ENCODE peak calls at places on chromosomes 1 and 21, in six cellular contexts. L is neuronal stem cell, J is mesenchymal stem cell, O is IMR-90, C is H1, T is H9. S is an unnamed sample. For H3K79me1, the result is how much of the 10 kb centered on the place peaks cover.

GRCh38 chr1:2320760-2321159 is 70.6 kb downstream of the MORN1 start:
- DNase-seq in O (no peak), L (no peak), T (no peak), C (no peak), J (no peak), S (no peak)

GRCh38 chr1:72623299-72623708 is 341.0 kb upstream of the NEGR1 start:
- DNase-seq in C (no peak), L (peak), T (peak), O (peak), J (peak), S (peak)

GRCh38 chr21:34360488-34361241 is 3.1 kb upstream of the KCNE2 start:
- DNase-seq in L (no peak), J (no peak), T (no peak), O (no peak), C (no peak), S (no peak)

GRCh38 chr1:19469004-19469403 is 16.3 kb downstream of the CAPZB start:
- DNase-seq in J (no peak), C (no peak), L (no peak), O (no peak), T (no peak), S (no peak)

GRCh38 chr1:32716312-32717126 is 13.9 kb upstream of the SYNC start:
- DNase-seq in J (no peak), O (no peak), C (peak), L (peak), T (peak), S (peak)

GRCh38 chr1:23004112-23004511 is 11.5 kb downstream of the TEX46 start:
- DNase-seq in C (no peak), T (no peak), J (no peak), O (no peak), L (no peak), S (no peak)

GRCh38 chr1:6041432-6042062 is 4.1 kb upstream of the KCNAB2 start:
- DNase-seq in T (peak), L (no peak), O (no peak), J (no peak), C (no peak), S (peak)

GRCh38 chr1:247228133-247228532 is 27.7 kb upstream of the VN1R5 start:
- DNase-seq in O (peak), J (peak), C (no peak), T (no peak), L (no peak), S (no peak)

GRCh38 chr1:181216571-181216994 is 128.1 kb downstream of the IER5 start:
- DNase-seq in J (no peak), L (no peak), O (no peak), T (peak), C (no peak), S (peak)

GRCh38 chr1:71269823-71270222 is 189.0 kb upstream of the ZRANB2 start:
- DNase-seq in J (no peak), L (no peak), O (no peak), C (no peak), T (no peak), S (no peak)

GRCh38 chr1:99358771-99359170 is 94.5 kb downstream of the PLPPR4 start:
- DNase-seq in J (no peak), O (no peak), C (no peak), T (no peak), L (no peak), S (peak)

GRCh38 chr1:72526926-72527325 is 244.6 kb upstream of the NEGR1 start:
- DNase-seq in O (peak), C (no peak), J (no peak), T (no peak), L (no peak), S (no peak)

GRCh38 chr1:109548321-109549267 is at the start of gene GNAI3:
- DNase-seq in L (peak), C (peak), O (peak), T (peak), J (peak), S (peak)
- H2AFZ ChIP-seq in L (peak), C (no peak), O (peak), T (no peak), J (peak), S (peak)

GRCh38 chr1:54270543-54270942 is 70.6 kb downstream of the MRPL37 start:
- DNase-seq in J (no peak), T (no peak), C (no peak), L (no peak), O (no peak), S (no peak)
- H3K79me1 ChIP-seq in J (half or more), T (under half), C (under half), L (under half), O (under half), S (under half)

GRCh38 chr1:193451606-193452005 is 265.2 kb upstream of the B3GALT2 start:
- DNase-seq in J (no peak), L (no peak), C (no peak), T (no peak), O (no peak), S (peak)

GRCh38 chr1:193443886-193444285 is 257.5 kb upstream of the B3GALT2 start:
- DNase-seq in L (no peak), O (no peak), C (no peak), T (no peak), J (no peak), S (no peak)

GRCh38 chr1:193448682-193449461 is 262.5 kb upstream of the B3GALT2 start:
- DNase-seq in J (peak), O (no peak), C (no peak), T (no peak), L (no peak), S (no peak)
- H3K23ac ChIP-seq in J (no peak), O (no peak), C (no peak), T (no peak), L (no peak), S (no peak)

GRCh38 chr1:31614538-31615005 is 2.9 kb upstream of the HCRTR1 start:
- DNase-seq in C (no peak), T (no peak), J (no peak), L (no peak), O (no peak), S (no peak)
- H2AFZ ChIP-seq in C (peak), T (no peak), J (no peak), L (no peak), O (peak), S (no peak)

DNA sequence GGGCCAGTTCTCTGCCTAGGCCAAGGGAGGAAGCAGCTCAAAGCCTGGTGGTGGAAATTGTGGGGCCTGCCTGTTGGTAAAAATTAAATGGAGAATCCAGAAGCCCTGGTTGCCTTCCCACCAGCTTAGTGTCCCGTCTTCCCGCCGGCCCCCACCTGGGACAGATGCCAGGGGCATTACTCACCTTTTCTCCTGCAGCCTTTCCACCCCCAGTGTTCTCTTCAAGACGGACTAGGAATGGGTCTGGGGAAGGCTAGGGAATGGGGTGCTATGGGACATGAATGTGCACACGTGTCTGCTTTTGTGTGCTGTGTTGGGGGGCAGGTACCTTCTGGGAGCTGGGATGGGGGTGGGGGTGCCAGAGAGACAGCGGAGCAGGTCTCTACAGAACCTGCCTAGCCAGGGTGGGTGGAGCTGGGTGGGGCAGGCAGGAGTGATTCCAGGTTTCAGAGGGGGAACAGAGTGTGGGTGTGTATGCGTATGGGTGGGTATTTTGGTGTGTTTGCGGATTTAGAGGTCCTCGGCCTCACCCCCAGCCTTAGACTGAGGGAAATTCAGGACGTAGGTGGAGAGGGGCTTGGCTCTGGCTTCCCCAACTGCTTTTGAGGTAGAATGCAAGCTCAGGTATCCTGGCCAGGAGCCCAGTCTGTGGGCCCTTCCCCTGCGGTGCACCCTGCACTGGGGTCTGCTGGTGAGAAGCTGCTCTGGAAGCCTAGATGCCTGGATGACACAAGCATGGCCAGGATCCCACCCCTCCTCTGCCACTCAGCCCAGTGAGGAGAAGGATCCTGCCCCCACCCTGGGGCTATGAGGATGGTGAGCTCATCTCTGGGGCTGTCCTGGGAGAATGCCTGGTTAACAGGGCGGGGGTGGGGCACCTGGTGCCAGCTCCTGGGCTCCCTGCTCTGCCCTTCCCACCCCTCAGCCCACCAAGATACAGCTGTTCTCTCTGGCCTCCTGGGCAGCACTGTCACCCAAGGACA is 7.7 kb downstream of the VANGL2 start:
- DNase-seq in J (no peak), C (no peak), L (no peak), T (peak), O (no peak), S (peak)
- H3K79me1 ChIP-seq in J (under half), C (under half), L (under half), T (under half), O (under half), S (under half)

S was measured in trophoblast cell.